ENCODE peak calls at places on chromosome 22, in six cellular contexts. I is body of pancreas, B is DND-41, H is neural progenitor cell, E is IMR-90, Y is bronchial epithelial cell. M is an unnamed sample.

GRCh38 chr22:24994070-24994763 is 41.7 kb downstream of the KIAA1671 start:
- DNase-seq in I (no peak), B (no peak), H (peak; percentile 31), E (no peak), Y (peak; percentile 98), M (no peak)

GRCh38 chr22:27581688-27582087 is 219.9 kb downstream of the MN1 start:
- DNase-seq in I (peak; percentile 23), B (no peak), H (no peak), E (peak; percentile 17), Y (no peak), M (no peak)

GRCh38 chr22:44895296-44896055 is 114.3 kb downstream of the PHF21B start:
- DNase-seq in I (no peak), B (no peak), H (no peak), E (no peak), Y (no peak), M (no peak)

GRCh38 chr22:46355996-46356471 is 20.5 kb downstream of the TRMU start:
- DNase-seq in I (no peak), B (no peak), H (no peak), E (no peak), Y (no peak), M (no peak)

GRCh38 chr22:45272498-45272897 is 12.3 kb upstream of the UPK3A start:
- DNase-seq in I (no peak), B (no peak), H (no peak), E (no peak), Y (no peak), M (no peak)

GRCh38 chr22:30838111-30838510 is 130.5 kb downstream of the MORC2 start:
- DNase-seq in I (no peak), B (no peak), H (no peak), E (peak; percentile 28), Y (peak; percentile 47), M (no peak)

GRCh38 chr22:48702573-48703264 is 1125.0 kb downstream of the BRD1 start:
- DNase-seq in I (peak; percentile 54), B (no peak), H (peak; percentile 28), E (no peak), Y (no peak), M (no peak)

GRCh38 chr22:27596133-27596905 is 205.2 kb downstream of the MN1 start:
- DNase-seq in I (no peak), B (no peak), H (no peak), E (no peak), Y (no peak), M (no peak)

GRCh38 chr22:49203863-49204598 is 623.6 kb downstream of the BRD1 start:
- DNase-seq in I (peak; percentile 4), B (no peak), H (no peak), E (no peak), Y (no peak), M (no peak)

DNA sequence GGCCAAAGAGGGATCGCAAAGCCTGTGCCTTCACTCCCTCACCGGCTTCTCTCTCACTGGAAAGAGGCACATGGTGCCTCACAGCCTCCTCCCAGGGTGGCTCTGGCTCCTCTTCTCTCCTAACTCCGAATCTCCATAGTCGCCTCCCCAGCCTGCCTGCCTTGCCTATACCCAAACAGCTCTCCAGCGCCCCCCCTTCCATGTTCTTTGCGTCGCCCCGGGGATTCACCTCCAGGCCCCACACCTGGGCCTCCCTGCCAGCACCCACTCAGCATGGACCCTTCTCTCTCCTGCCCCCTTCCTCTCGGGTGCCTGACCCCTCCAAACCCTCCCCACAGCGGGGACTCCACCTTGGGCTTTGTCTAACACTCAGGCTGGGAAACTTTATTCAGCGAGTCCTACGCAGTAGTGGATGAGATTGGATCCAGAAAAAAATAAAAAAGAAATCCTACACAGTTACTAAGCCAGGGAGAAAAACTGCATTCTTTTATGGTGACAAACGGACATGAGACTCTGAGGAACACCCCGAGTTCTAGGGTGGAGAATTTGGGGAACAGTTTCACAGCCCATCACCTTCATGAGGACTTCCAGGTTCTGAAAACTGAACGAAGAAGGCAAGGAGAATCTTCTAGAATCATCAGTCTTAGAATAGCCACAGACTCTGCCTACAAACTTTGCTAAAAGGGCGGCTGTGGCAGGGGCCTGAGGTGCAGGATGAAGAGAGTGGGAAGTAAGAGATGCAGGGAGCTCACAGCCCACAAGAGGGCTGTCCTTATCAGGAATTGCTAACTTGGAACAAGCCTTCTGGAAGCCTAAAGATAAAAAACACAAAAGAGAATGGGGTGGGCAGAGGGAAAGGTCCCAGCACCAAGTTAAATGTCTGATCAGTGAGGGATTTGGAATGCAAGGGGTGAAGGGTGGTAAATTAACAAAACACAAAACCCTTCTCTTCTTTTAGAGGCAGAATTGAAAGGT is 5.3 kb downstream of the PPM1F start:
- DNase-seq in I (no peak), B (no peak), H (peak; percentile 59), E (peak; percentile 71), Y (peak; percentile 59), M (no peak)
- H3K4me3 ChIP-seq in I (no peak overlapping the region), B (no peak overlapping the region), H (no peak overlapping the region), E (no peak overlapping the region), Y (no peak overlapping the region), M (no peak overlapping the region)

GRCh38 chr22:22109693-22110466 is 127.3 kb upstream of the TOP3B start:
- DNase-seq in I (no peak), B (no peak), H (no peak), E (no peak), Y (peak; percentile 18), M (no peak)

GRCh38 chr22:22111983-22112382 is 129.4 kb upstream of the TOP3B start:
- DNase-seq in I (no peak), B (no peak), H (no peak), E (no peak), Y (no peak), M (no peak)

GRCh38 chr22:22112533-22113294 is 130.1 kb upstream of the TOP3B start:
- DNase-seq in I (no peak), B (no peak), H (no peak), E (no peak), Y (no peak), M (no peak)

GRCh38 chr22:22111267-22111751 is 128.7 kb upstream of the TOP3B start:
- DNase-seq in I (no peak), B (no peak), H (no peak), E (peak; percentile 95), Y (peak; percentile 97), M (no peak)

DNA sequence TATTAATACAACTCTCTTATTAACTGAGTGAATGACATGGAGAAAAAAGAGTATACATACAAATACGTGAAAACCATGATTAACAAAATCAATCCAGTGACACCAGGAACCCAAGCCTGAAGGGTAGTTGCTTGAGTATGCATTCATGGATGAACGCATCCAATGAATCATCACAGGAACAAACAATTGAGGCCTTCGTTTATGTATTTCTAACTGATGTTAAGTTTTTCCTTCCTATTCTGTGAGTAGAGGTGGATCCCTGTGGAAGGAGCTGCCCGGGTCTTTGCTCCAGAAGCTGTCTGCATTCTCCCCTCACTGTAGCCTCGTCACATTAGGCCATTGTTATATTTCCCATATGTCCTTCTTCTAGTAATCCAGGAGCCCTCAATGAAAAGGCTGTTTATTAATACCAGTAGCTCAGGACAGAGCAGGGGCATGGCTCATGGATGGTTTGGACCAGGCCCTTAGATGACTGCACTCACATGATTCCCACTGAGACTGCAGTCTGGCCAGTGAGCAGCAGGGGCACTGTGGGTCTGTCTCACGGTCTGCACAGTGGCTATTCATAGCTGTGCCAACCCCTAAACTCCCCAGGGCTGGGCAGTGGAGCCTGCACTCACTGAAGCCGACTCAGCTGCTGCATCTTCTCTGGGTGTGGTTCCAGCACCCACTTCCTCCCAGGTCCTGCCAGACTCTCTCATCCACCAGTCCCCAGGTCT is 128.1 kb upstream of the TOP3B start:
- DNase-seq in I (peak; percentile 17), B (peak; percentile 42), H (peak; percentile 62), E (peak; percentile 78), Y (peak; percentile 93), M (peak; percentile 14)
- TF ChIP-seq CTCF in I (no peak), B (peak; percentile 64), H (peak; percentile 61), E (peak; percentile 55), Y (peak; percentile 71), M (no peak)

GRCh38 chr22:22228421-22228820 is 16.2 kb upstream of the VPREB1 start:
- DNase-seq in I (no peak), B (no peak), H (no peak), E (no peak), Y (no peak), M (no peak)

GRCh38 chr22:22229683-22230420 is 14.7 kb upstream of the VPREB1 start:
- DNase-seq in I (no peak), B (no peak), H (no peak), E (no peak), Y (no peak), M (no peak)

GRCh38 chr22:22230438-22230837 is 14.1 kb upstream of the VPREB1 start:
- DNase-seq in I (no peak), B (no peak), H (no peak), E (no peak), Y (no peak), M (no peak)

GRCh38 chr22:22226448-22227187 is 18.0 kb upstream of the VPREB1 start:
- DNase-seq in I (no peak), B (no peak), H (no peak), E (no peak), Y (no peak), M (no peak)

DNA sequence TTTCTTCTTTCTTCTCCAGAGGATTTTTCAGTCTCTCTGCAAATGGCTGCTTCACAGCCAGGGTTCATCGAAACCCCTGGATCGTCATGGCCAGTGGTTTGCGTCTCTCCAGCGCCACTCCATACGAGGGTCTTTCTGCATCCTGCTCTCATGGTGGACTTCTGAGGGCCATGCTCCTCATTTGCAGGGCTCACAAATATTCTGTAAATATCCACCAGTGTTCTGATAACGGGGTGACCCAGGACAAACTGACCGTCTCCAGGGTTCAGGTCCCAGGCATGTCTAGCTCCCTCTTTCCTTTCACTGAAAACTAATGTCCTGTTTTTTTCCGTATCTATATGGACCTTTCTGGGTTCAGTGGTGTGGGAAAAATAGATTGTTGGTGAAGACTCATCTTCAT is 15.7 kb upstream of the VPREB1 start:
- DNase-seq in I (no peak), B (no peak), H (no peak), E (no peak), Y (no peak), M (no peak)
- H3K27me3 ChIP-seq in I (no peaks in the 10 kb centered on the region), B (no peaks in the 10 kb centered on the region), H (peaks cover 100% of the 10 kb centered on the region), E (peaks cover 15% of the 10 kb centered on the region), Y (no peaks in the 10 kb centered on the region), M (no peaks in the 10 kb centered on the region)

DNA sequence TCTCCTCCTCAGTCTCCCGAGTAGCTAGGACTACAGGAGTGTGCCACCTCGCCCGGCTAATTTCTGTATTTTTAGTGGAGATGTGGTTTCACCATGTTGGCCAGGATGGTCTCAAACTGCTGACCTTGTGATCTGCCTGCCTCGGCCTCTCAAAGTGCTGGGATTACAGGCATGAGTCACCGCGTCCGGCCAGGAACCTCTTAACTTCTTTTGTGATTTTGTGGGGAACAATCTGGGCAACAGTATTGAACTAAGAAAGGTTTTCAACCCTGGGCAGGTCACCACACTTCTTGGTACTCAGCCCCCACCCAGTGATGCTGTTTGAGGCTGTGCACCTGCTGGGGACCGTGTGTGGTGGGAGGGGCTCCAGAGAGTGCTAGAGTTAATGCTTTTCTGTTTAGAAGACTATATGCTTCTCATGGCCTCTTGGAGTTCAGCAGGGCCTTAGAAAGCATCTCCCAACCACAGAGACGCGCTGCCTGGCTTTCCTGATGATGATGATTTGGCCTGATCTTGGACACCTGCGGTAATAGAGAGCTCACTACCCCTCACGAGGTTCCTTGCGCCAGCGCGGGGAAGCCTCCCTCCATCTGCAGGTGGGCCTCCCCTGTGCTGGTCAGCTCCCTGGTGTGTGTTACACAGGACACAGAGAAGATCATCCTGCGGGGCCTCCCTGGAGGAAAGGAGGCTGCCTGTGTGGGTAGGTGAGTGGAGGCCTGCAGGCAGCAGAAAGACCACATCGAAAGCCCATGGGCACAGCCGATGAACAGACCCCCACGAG is 1.2 kb downstream of the DENND6B start:
- DNase-seq in I (no peak), B (no peak), H (no peak), E (no peak), Y (no peak), M (no peak)
- H3K4me3 ChIP-seq in I (no peak overlapping the region), B (no peak overlapping the region), H (peak overlapping the region; percentile 96), E (peak overlapping the region; percentile 86), Y (no peak overlapping the region), M (no peak overlapping the region)